ENCODE peak calls at places on chromosomes 11 and 22, in five cellular contexts. Y is type B pancreatic cell, V is fibroblast of pulmonary artery, T is fibroblast of mammary gland, R is right atrium auricular region. D is an unnamed sample.

GRCh38 chr22:24501366-24502005 is 6.4 kb downstream of the UPB1 start:
- DNase-seq in Y (no peak), V (no peak), T (no peak), R (no peak), D (no peak)

GRCh38 chr11:108239076-108239475 is 16.2 kb downstream of the ATM start:
- DNase-seq in T (no peak), V (no peak), Y (no peak), R (no peak), D (no peak)

GRCh38 chr22:24156146-24156914 is 25.0 kb upstream of the SUSD2 start:
- DNase-seq in T (peak), Y (no peak), R (no peak), V (peak), D (peak)

GRCh38 chr11:69012092-69013008 is 696 bp downstream of the MRGPRF start:
- DNase-seq in Y (no peak), V (no peak), R (no peak), T (peak), D (no peak)

GRCh38 chr11:99271527-99271926 is 250.8 kb downstream of the CNTN5 start:
- DNase-seq in Y (no peak), V (no peak), R (no peak), T (no peak), D (no peak)

GRCh38 chr11:27820249-27820648 is 120.0 kb upstream of the BDNF start:
- DNase-seq in R (no peak), Y (no peak), T (no peak), V (no peak), D (no peak)

GRCh38 chr11:10651579-10652361 is 41.8 kb downstream of the IRAG1 start:
- DNase-seq in T (no peak), Y (no peak), R (no peak), V (no peak), D (no peak)

GRCh38 chr11:65879622-65880021 is at the start of gene CTSW:
- DNase-seq in Y (no peak), T (no peak), R (no peak), V (no peak), D (no peak)

GRCh38 chr11:17760102-17761029 is 25.8 kb downstream of the KCNC1 start:
- DNase-seq in V (peak), Y (no peak), R (no peak), T (peak), D (peak)

GRCh38 chr11:15142838-15143237 is 28.1 kb downstream of the INSC start:
- DNase-seq in T (no peak), Y (no peak), R (no peak), V (no peak), D (no peak)

GRCh38 chr11:66309475-66309874 is 7.4 kb downstream of the CD248 start:
- DNase-seq in R (no peak), T (no peak), Y (no peak), V (no peak), D (no peak)

GRCh38 chr22:27399161-27399560 is 402.4 kb downstream of the MN1 start:
- DNase-seq in Y (no peak), R (no peak), V (no peak), T (no peak), D (no peak)

GRCh38 chr22:35539487-35539886 is 1.1 kb upstream of the RASD2 start:
- DNase-seq in Y (no peak), R (no peak), V (no peak), T (no peak), D (no peak)

GRCh38 chr22:38107692-38108515 is 2.6 kb downstream of the BAIAP2L2 start:
- DNase-seq in V (no peak), Y (no peak), R (no peak), T (no peak), D (no peak)

GRCh38 chr11:1830119-1830499 is 4.7 kb upstream of the SYT8 start:
- DNase-seq in R (no peak), Y (no peak), V (no peak), T (no peak), D (no peak)

GRCh38 chr11:13229675-13230359 is 47.8 kb upstream of the BMAL1 start:
- DNase-seq in V (no peak), T (peak), R (no peak), Y (no peak), D (no peak)

GRCh38 chr22:22048318-22048942 is 65.8 kb upstream of the TOP3B start:
- DNase-seq in V (no peak), Y (no peak), R (no peak), T (no peak), D (no peak)

GRCh38 chr11:92225563-92226308 is 1.1 kb downstream of the FAT3 start:
- DNase-seq in T (no peak), R (no peak), V (no peak), Y (peak), D (peak)

GRCh38 chr22:49617866-49618688 is 209.6 kb downstream of the BRD1 start:
- DNase-seq in R (no peak), T (no peak), Y (no peak), V (no peak), D (no peak)

GRCh38 chr22:17855891-17856290 is 81.6 kb upstream of the BID start:
- DNase-seq in Y (no peak), R (no peak), V (no peak), T (no peak), D (no peak)

GRCh38 chr11:451738-452137 is 1.7 kb downstream of the PTDSS2 start:
- DNase-seq in T (no peak), R (no peak), V (no peak), Y (no peak), D (no peak)

GRCh38 chr11:8384199-8384821 is 120.6 kb upstream of the LMO1 start:
- DNase-seq in Y (no peak), V (peak), T (peak), R (no peak), D (no peak)

GRCh38 chr11:105486929-105487328 is 122.9 kb upstream of the GRIA4 start:
- DNase-seq in V (no peak), R (no peak), Y (no peak), T (no peak), D (no peak)

GRCh38 chr11:73321342-73322110 is 13.4 kb downstream of the ARHGEF17 start:
- DNase-seq in V (peak), T (no peak), Y (no peak), R (no peak), D (no peak)

GRCh38 chr22:35910013-35910860 is 118.4 kb downstream of the RBFOX2 start:
- DNase-seq in V (peak), T (peak), R (no peak), Y (no peak), D (no peak)

GRCh38 chr11:11578542-11578941 is 43.3 kb downstream of the GALNT18 start:
- DNase-seq in R (no peak), T (no peak), Y (peak), V (no peak), D (no peak)

GRCh38 chr11:72240461-72241289 is 3.3 kb downstream of the PHOX2A start:
- DNase-seq in V (no peak), T (no peak), Y (no peak), R (no peak), D (peak)

GRCh38 chr11:84857746-84858145 is 769.4 kb downstream of the DLG2 start:
- DNase-seq in T (peak), V (no peak), Y (no peak), R (no peak), D (no peak)

GRCh38 chr11:66289548-66290331 is 797 bp upstream of the YIF1A start:
- DNase-seq in V (no peak), Y (peak), T (no peak), R (peak), D (peak)

GRCh38 chr11:90997241-90997640 is 774.4 kb upstream of the CHORDC1 start:
- DNase-seq in T (no peak), V (no peak), R (no peak), Y (no peak), D (no peak)

GRCh38 chr11:128052912-128053641 is 534.3 kb downstream of the ETS1 start:
- DNase-seq in Y (no peak), R (no peak), V (peak), T (peak), D (no peak)

GRCh38 chr11:57903441-57904123 is 120.1 kb upstream of the OR9Q1 start:
- DNase-seq in V (no peak), T (peak), R (no peak), Y (no peak), D (no peak)

GRCh38 chr11:58968251-58968711 is 29.0 kb downstream of the GLYATL1 start:
- DNase-seq in Y (no peak), T (no peak), V (no peak), R (no peak), D (no peak)

GRCh38 chr11:56624661-56625110 is 10.0 kb upstream of the OR5M1 start:
- DNase-seq in T (peak), V (peak), Y (no peak), R (no peak), D (no peak)

GRCh38 chr11:47216141-47216798 is 1.5 kb downstream of the DDB2 start:
- DNase-seq in V (peak), R (peak), T (peak), Y (no peak), D (peak)

GRCh38 chr11:2206291-2206690 is 34.7 kb upstream of the TH start:
- DNase-seq in V (no peak), R (no peak), T (no peak), Y (peak), D (no peak)

GRCh38 chr11:61718613-61719302 is 33.7 kb upstream of the MYRF start:
- DNase-seq in Y (no peak), T (peak), R (no peak), V (peak), D (no peak)

GRCh38 chr11:64123102-64123434 is 42.8 kb downstream of the MACROD1 start:
- DNase-seq in T (no peak), V (no peak), Y (no peak), R (no peak), D (no peak)

GRCh38 chr11:12248330-12248729 is 129.0 kb upstream of the PARVA start:
- DNase-seq in R (peak), Y (no peak), V (peak), T (no peak), D (no peak)

GRCh38 chr11:134622458-134622857 is 210.4 kb upstream of the B3GAT1 start:
- DNase-seq in R (no peak), Y (no peak), V (no peak), T (no peak), D (no peak)

DNA sequence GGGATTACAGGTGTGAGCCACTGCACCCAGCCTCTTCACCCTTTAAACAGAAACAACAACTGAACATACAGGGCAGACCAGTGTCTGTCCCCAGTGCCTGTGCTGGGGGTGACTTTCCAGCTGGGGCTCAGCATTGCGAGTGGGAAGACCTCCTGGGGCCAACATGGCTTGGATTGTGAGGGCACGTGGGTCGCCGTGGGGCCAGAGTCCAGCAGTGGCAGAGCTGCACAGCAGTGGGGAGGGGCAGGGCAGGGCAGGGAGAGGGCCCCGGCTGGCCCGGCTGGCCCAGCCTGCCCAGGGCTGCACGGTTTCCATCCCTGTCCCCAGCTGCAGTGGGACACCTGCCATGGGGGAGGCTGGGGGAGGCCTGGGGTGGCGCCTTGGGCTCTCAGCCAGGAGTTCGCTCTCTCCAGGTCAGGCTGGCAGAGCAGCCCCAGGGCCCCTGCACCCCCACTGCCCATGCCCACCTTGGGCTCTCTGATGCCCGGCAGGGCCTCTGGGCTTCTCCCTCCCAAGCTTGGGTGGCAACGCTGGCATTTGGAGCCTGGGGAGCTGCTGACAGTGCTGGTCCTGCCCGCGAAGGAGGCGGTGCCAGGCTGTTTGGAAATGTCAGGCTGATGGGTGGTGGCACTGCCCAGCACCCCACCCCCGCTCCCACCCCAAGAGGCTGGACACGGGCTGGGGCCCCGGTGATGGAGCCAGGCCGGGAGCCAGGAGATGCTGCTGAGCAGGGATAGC is 30.5 kb upstream of the CCDC188 start:
- DNase-seq in T (no peak), Y (no peak), R (no peak), V (no peak), D (no peak)
- TF ChIP-seq CTCF in T (no peak), Y (no peak), R (no peak), V (no peak), D (no peak)

GRCh38 chr22:32951081-32951806 is 106.9 kb downstream of the SYN3 start:
- DNase-seq in T (no peak), Y (no peak), R (no peak), V (peak), D (no peak)
- TF ChIP-seq CTCF in T (no peak), Y (peak), R (no peak), V (peak), D (no peak)

GRCh38 chr11:118618115-118618990 is 10.9 kb downstream of the PHLDB1 start:
- DNase-seq in Y (no peak), T (peak), V (peak), R (peak), D (no peak)

GRCh38 chr11:118615996-118616395 is 8.6 kb downstream of the PHLDB1 start:
- DNase-seq in Y (no peak), R (no peak), T (no peak), V (no peak), D (no peak)

GRCh38 chr11:118614511-118614910 is 7.1 kb downstream of the PHLDB1 start:
- DNase-seq in Y (no peak), R (no peak), T (no peak), V (no peak), D (no peak)

GRCh38 chr11:118612378-118612777 is 5.0 kb downstream of the PHLDB1 start:
- DNase-seq in T (no peak), Y (no peak), R (no peak), V (peak), D (no peak)

GRCh38 chr11:118615282-118615979 is 8.0 kb downstream of the PHLDB1 start:
- DNase-seq in R (no peak), V (no peak), Y (no peak), T (no peak), D (no peak)
- TF ChIP-seq CTCF in R (no peak), V (no peak), Y (no peak), T (no peak), D (no peak)

DNA sequence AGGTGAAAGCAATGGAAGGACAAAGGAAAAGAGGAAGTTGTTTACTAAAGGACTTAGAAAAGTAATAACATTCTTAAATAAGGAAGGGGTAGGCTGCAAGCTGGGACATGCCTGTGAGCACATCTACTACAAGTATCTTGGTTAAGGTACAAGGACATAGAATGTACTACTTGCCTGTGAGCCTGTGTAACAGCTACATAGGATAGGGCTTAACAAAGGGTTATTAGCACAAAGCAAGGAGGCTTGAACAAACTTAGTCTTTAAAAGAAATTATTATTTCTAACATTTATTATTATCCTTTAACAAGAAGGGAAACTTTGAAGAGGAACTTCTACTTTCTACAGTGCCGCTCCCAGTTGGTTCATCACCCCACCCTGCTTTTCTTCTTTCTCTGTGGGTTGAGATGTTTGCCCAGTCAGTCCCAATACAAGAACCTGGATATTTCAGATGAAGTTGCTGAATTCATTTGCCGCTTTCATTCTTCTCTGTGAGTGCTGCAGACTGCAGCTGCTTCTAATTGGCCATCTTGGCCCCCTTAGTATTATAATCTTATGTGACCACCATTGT is 87.5 kb downstream of the PRMT3 start:
- DNase-seq in V (no peak), R (no peak), T (no peak), Y (no peak), D (no peak)
- TF ChIP-seq CTCF in V (no peak), R (no peak), T (no peak), Y (no peak), D (no peak)

D was measured in GM13976.